ENCODE peak calls at places on chromosomes 4 and X, in eight cellular contexts. One of them, this sample, is unnamed.
A peak's percentile ranks its signal among the peaks of the same experiment; 100 is the strongest.

GRCh38 chrX:71492086-71493065 is 40.5 kb upstream of the OGT start:
- DNase-seq in activated T-cell treated with anti-CD3 and anti-CD28 coated beads for 1 hour: peak; percentile 8
- DNase-seq in MM.1S: peak; percentile 30
- DNase-seq in HS-5: no peak
- DNase-seq in stimulated activated CD4-positive, alpha-beta T cell treated with anti-CD3 and anti-CD28 coated beads, Interleukin-15, amount 100 ng/mL, for 24 hours: peak; percentile 66
- DNase-seq in activated naive CD8-positive, alpha-beta T cell treated with anti-CD3 and anti-CD28 coated beads for 36 hours: peak; percentile 57
- DNase-seq in HEK293T: no peak
- DNase-seq in fibroblast of lung: peak; percentile 51
- DNase-seq in this sample: peak; percentile 61

GRCh38 chr4:173170210-173170778 is 1.7 kb downstream of the GALNT7 start:
- DNase-seq in activated T-cell treated with anti-CD3 and anti-CD28 coated beads for 1 hour: no peak
- DNase-seq in MM.1S: no peak
- DNase-seq in HS-5: no peak
- DNase-seq in stimulated activated CD4-positive, alpha-beta T cell treated with anti-CD3 and anti-CD28 coated beads, Interleukin-15, amount 100 ng/mL, for 24 hours: no peak
- DNase-seq in activated naive CD8-positive, alpha-beta T cell treated with anti-CD3 and anti-CD28 coated beads for 36 hours: no peak
- DNase-seq in HEK293T: no peak
- DNase-seq in fibroblast of lung: peak; percentile 26
- DNase-seq in this sample: no peak

GRCh38 chr4:8558080-8558960 is 21.9 kb upstream of the GPR78 start:
- DNase-seq in activated T-cell treated with anti-CD3 and anti-CD28 coated beads for 1 hour: no peak
- DNase-seq in MM.1S: no peak
- DNase-seq in HS-5: no peak
- DNase-seq in stimulated activated CD4-positive, alpha-beta T cell treated with anti-CD3 and anti-CD28 coated beads, Interleukin-15, amount 100 ng/mL, for 24 hours: no peak
- DNase-seq in activated naive CD8-positive, alpha-beta T cell treated with anti-CD3 and anti-CD28 coated beads for 36 hours: no peak
- DNase-seq in HEK293T: no peak
- DNase-seq in fibroblast of lung: peak; percentile 64
- DNase-seq in this sample: no peak

GRCh38 chrX:23885803-23886202 is 21.9 kb downstream of the APOO start:
- DNase-seq in activated T-cell treated with anti-CD3 and anti-CD28 coated beads for 1 hour: no peak
- DNase-seq in MM.1S: no peak
- DNase-seq in HS-5: no peak
- DNase-seq in stimulated activated CD4-positive, alpha-beta T cell treated with anti-CD3 and anti-CD28 coated beads, Interleukin-15, amount 100 ng/mL, for 24 hours: no peak
- DNase-seq in activated naive CD8-positive, alpha-beta T cell treated with anti-CD3 and anti-CD28 coated beads for 36 hours: no peak
- DNase-seq in HEK293T: no peak
- DNase-seq in fibroblast of lung: no peak
- DNase-seq in this sample: no peak

GRCh38 chr4:47704693-47705325 is 133.1 kb downstream of the CORIN start:
- DNase-seq in activated T-cell treated with anti-CD3 and anti-CD28 coated beads for 1 hour: no peak
- DNase-seq in MM.1S: peak; percentile 38
- DNase-seq in HS-5: no peak
- DNase-seq in stimulated activated CD4-positive, alpha-beta T cell treated with anti-CD3 and anti-CD28 coated beads, Interleukin-15, amount 100 ng/mL, for 24 hours: peak; percentile 22
- DNase-seq in activated naive CD8-positive, alpha-beta T cell treated with anti-CD3 and anti-CD28 coated beads for 36 hours: peak; percentile 12
- DNase-seq in HEK293T: peak; percentile 28
- DNase-seq in fibroblast of lung: peak; percentile 3
- DNase-seq in this sample: no peak

GRCh38 chrX:72158773-72159172 is 22.8 kb upstream of the PIN4 start:
- DNase-seq in activated T-cell treated with anti-CD3 and anti-CD28 coated beads for 1 hour: no peak
- DNase-seq in MM.1S: no peak
- DNase-seq in HS-5: no peak
- DNase-seq in stimulated activated CD4-positive, alpha-beta T cell treated with anti-CD3 and anti-CD28 coated beads, Interleukin-15, amount 100 ng/mL, for 24 hours: no peak
- DNase-seq in activated naive CD8-positive, alpha-beta T cell treated with anti-CD3 and anti-CD28 coated beads for 36 hours: no peak
- DNase-seq in HEK293T: no peak
- DNase-seq in fibroblast of lung: no peak
- DNase-seq in this sample: no peak

GRCh38 chr4:181832305-181832704 is 410.9 kb upstream of the TENM3 start:
- DNase-seq in activated T-cell treated with anti-CD3 and anti-CD28 coated beads for 1 hour: no peak
- DNase-seq in MM.1S: no peak
- DNase-seq in HS-5: no peak
- DNase-seq in stimulated activated CD4-positive, alpha-beta T cell treated with anti-CD3 and anti-CD28 coated beads, Interleukin-15, amount 100 ng/mL, for 24 hours: no peak
- DNase-seq in activated naive CD8-positive, alpha-beta T cell treated with anti-CD3 and anti-CD28 coated beads for 36 hours: no peak
- DNase-seq in HEK293T: no peak
- DNase-seq in fibroblast of lung: no peak
- DNase-seq in this sample: no peak

GRCh38 chr4:11037637-11038036 is 353.1 kb upstream of the CLNK start:
- DNase-seq in activated T-cell treated with anti-CD3 and anti-CD28 coated beads for 1 hour: no peak
- DNase-seq in MM.1S: no peak
- DNase-seq in HS-5: no peak
- DNase-seq in stimulated activated CD4-positive, alpha-beta T cell treated with anti-CD3 and anti-CD28 coated beads, Interleukin-15, amount 100 ng/mL, for 24 hours: no peak
- DNase-seq in activated naive CD8-positive, alpha-beta T cell treated with anti-CD3 and anti-CD28 coated beads for 36 hours: no peak
- DNase-seq in HEK293T: no peak
- DNase-seq in fibroblast of lung: no peak
- DNase-seq in this sample: no peak

GRCh38 chr4:71221510-71222466 is 117.0 kb upstream of the SLC4A4 start:
- DNase-seq in activated T-cell treated with anti-CD3 and anti-CD28 coated beads for 1 hour: no peak
- DNase-seq in MM.1S: no peak
- DNase-seq in HS-5: no peak
- DNase-seq in stimulated activated CD4-positive, alpha-beta T cell treated with anti-CD3 and anti-CD28 coated beads, Interleukin-15, amount 100 ng/mL, for 24 hours: no peak
- DNase-seq in activated naive CD8-positive, alpha-beta T cell treated with anti-CD3 and anti-CD28 coated beads for 36 hours: no peak
- DNase-seq in HEK293T: no peak
- DNase-seq in fibroblast of lung: no peak
- DNase-seq in this sample: no peak

GRCh38 chrX:154399527-154400368 is 1.6 kb downstream of the RPL10 start:
- DNase-seq in activated T-cell treated with anti-CD3 and anti-CD28 coated beads for 1 hour: no peak
- DNase-seq in MM.1S: no peak
- DNase-seq in HS-5: no peak
- DNase-seq in stimulated activated CD4-positive, alpha-beta T cell treated with anti-CD3 and anti-CD28 coated beads, Interleukin-15, amount 100 ng/mL, for 24 hours: peak; percentile 48
- DNase-seq in activated naive CD8-positive, alpha-beta T cell treated with anti-CD3 and anti-CD28 coated beads for 36 hours: no peak
- DNase-seq in HEK293T: no peak
- DNase-seq in fibroblast of lung: no peak
- DNase-seq in this sample: no peak

GRCh38 chrX:40149286-40150175 is 51.8 kb upstream of the BCOR start:
- DNase-seq in activated T-cell treated with anti-CD3 and anti-CD28 coated beads for 1 hour: no peak
- DNase-seq in MM.1S: no peak
- DNase-seq in HS-5: no peak
- DNase-seq in stimulated activated CD4-positive, alpha-beta T cell treated with anti-CD3 and anti-CD28 coated beads, Interleukin-15, amount 100 ng/mL, for 24 hours: no peak
- DNase-seq in activated naive CD8-positive, alpha-beta T cell treated with anti-CD3 and anti-CD28 coated beads for 36 hours: no peak
- DNase-seq in HEK293T: no peak
- DNase-seq in fibroblast of lung: no peak
- DNase-seq in this sample: no peak

GRCh38 chr4:55524844-55525571 is 21.7 kb downstream of the CLOCK start:
- DNase-seq in activated T-cell treated with anti-CD3 and anti-CD28 coated beads for 1 hour: no peak
- DNase-seq in MM.1S: no peak
- DNase-seq in HS-5: peak; percentile 24
- DNase-seq in stimulated activated CD4-positive, alpha-beta T cell treated with anti-CD3 and anti-CD28 coated beads, Interleukin-15, amount 100 ng/mL, for 24 hours: no peak
- DNase-seq in activated naive CD8-positive, alpha-beta T cell treated with anti-CD3 and anti-CD28 coated beads for 36 hours: no peak
- DNase-seq in HEK293T: no peak
- DNase-seq in fibroblast of lung: peak; percentile 29
- DNase-seq in this sample: no peak

GRCh38 chrX:131854586-131854985 is 168.5 kb upstream of the STK26 start:
- DNase-seq in activated T-cell treated with anti-CD3 and anti-CD28 coated beads for 1 hour: no peak
- DNase-seq in MM.1S: no peak
- DNase-seq in HS-5: no peak
- DNase-seq in stimulated activated CD4-positive, alpha-beta T cell treated with anti-CD3 and anti-CD28 coated beads, Interleukin-15, amount 100 ng/mL, for 24 hours: no peak
- DNase-seq in activated naive CD8-positive, alpha-beta T cell treated with anti-CD3 and anti-CD28 coated beads for 36 hours: no peak
- DNase-seq in HEK293T: no peak
- DNase-seq in fibroblast of lung: no peak
- DNase-seq in this sample: no peak

GRCh38 chrX:150569155-150569477 is 695 bp downstream of the MTM1 start:
- DNase-seq in activated T-cell treated with anti-CD3 and anti-CD28 coated beads for 1 hour: no peak
- DNase-seq in MM.1S: peak; percentile 55
- DNase-seq in HS-5: no peak
- DNase-seq in stimulated activated CD4-positive, alpha-beta T cell treated with anti-CD3 and anti-CD28 coated beads, Interleukin-15, amount 100 ng/mL, for 24 hours: peak; percentile 49
- DNase-seq in activated naive CD8-positive, alpha-beta T cell treated with anti-CD3 and anti-CD28 coated beads for 36 hours: peak; percentile 33
- DNase-seq in HEK293T: no peak
- DNase-seq in fibroblast of lung: no peak
- DNase-seq in this sample: peak; percentile 33

GRCh38 chr4:108036252-108036651 is 46.6 kb downstream of the HADH start:
- DNase-seq in activated T-cell treated with anti-CD3 and anti-CD28 coated beads for 1 hour: peak; percentile 41
- DNase-seq in MM.1S: peak; percentile 98
- DNase-seq in HS-5: no peak
- DNase-seq in stimulated activated CD4-positive, alpha-beta T cell treated with anti-CD3 and anti-CD28 coated beads, Interleukin-15, amount 100 ng/mL, for 24 hours: peak; percentile 73
- DNase-seq in activated naive CD8-positive, alpha-beta T cell treated with anti-CD3 and anti-CD28 coated beads for 36 hours: peak; percentile 77
- DNase-seq in HEK293T: no peak
- DNase-seq in fibroblast of lung: no peak
- DNase-seq in this sample: peak; percentile 66

GRCh38 chr4:95517799-95518198 is 31.0 kb downstream of the UNC5C start:
- DNase-seq in activated T-cell treated with anti-CD3 and anti-CD28 coated beads for 1 hour: no peak
- DNase-seq in MM.1S: no peak
- DNase-seq in HS-5: no peak
- DNase-seq in stimulated activated CD4-positive, alpha-beta T cell treated with anti-CD3 and anti-CD28 coated beads, Interleukin-15, amount 100 ng/mL, for 24 hours: no peak
- DNase-seq in activated naive CD8-positive, alpha-beta T cell treated with anti-CD3 and anti-CD28 coated beads for 36 hours: no peak
- DNase-seq in HEK293T: no peak
- DNase-seq in fibroblast of lung: no peak
- DNase-seq in this sample: no peak

GRCh38 chrX:3548743-3549441 is 164.6 kb downstream of the PRKX start:
- DNase-seq in activated T-cell treated with anti-CD3 and anti-CD28 coated beads for 1 hour: no peak
- DNase-seq in MM.1S: no peak
- DNase-seq in HS-5: peak; percentile 20
- DNase-seq in stimulated activated CD4-positive, alpha-beta T cell treated with anti-CD3 and anti-CD28 coated beads, Interleukin-15, amount 100 ng/mL, for 24 hours: no peak
- DNase-seq in activated naive CD8-positive, alpha-beta T cell treated with anti-CD3 and anti-CD28 coated beads for 36 hours: no peak
- DNase-seq in HEK293T: peak; percentile 26
- DNase-seq in fibroblast of lung: peak; percentile 68
- DNase-seq in this sample: no peak

GRCh38 chr4:65635051-65635821 is 35.1 kb downstream of the EPHA5 start:
- DNase-seq in activated T-cell treated with anti-CD3 and anti-CD28 coated beads for 1 hour: no peak
- DNase-seq in MM.1S: no peak
- DNase-seq in HS-5: no peak
- DNase-seq in stimulated activated CD4-positive, alpha-beta T cell treated with anti-CD3 and anti-CD28 coated beads, Interleukin-15, amount 100 ng/mL, for 24 hours: no peak
- DNase-seq in activated naive CD8-positive, alpha-beta T cell treated with anti-CD3 and anti-CD28 coated beads for 36 hours: no peak
- DNase-seq in HEK293T: no peak
- DNase-seq in fibroblast of lung: peak; percentile 16
- DNase-seq in this sample: no peak

GRCh38 chrX:12758291-12758690 is 32.9 kb upstream of the PRPS2 start:
- DNase-seq in activated T-cell treated with anti-CD3 and anti-CD28 coated beads for 1 hour: no peak
- DNase-seq in MM.1S: peak; percentile 25
- DNase-seq in HS-5: no peak
- DNase-seq in stimulated activated CD4-positive, alpha-beta T cell treated with anti-CD3 and anti-CD28 coated beads, Interleukin-15, amount 100 ng/mL, for 24 hours: no peak
- DNase-seq in activated naive CD8-positive, alpha-beta T cell treated with anti-CD3 and anti-CD28 coated beads for 36 hours: no peak
- DNase-seq in HEK293T: no peak
- DNase-seq in fibroblast of lung: no peak
- DNase-seq in this sample: no peak

GRCh38 chr4:150217192-150217591 is 138.9 kb downstream of the DCLK2 start:
- DNase-seq in activated T-cell treated with anti-CD3 and anti-CD28 coated beads for 1 hour: no peak
- DNase-seq in MM.1S: no peak
- DNase-seq in HS-5: no peak
- DNase-seq in stimulated activated CD4-positive, alpha-beta T cell treated with anti-CD3 and anti-CD28 coated beads, Interleukin-15, amount 100 ng/mL, for 24 hours: no peak
- DNase-seq in activated naive CD8-positive, alpha-beta T cell treated with anti-CD3 and anti-CD28 coated beads for 36 hours: no peak
- DNase-seq in HEK293T: no peak
- DNase-seq in fibroblast of lung: peak; percentile 89
- DNase-seq in this sample: no peak

GRCh38 chrX:17453791-17454190 is 78.8 kb downstream of the NHS start:
- DNase-seq in activated T-cell treated with anti-CD3 and anti-CD28 coated beads for 1 hour: no peak
- DNase-seq in MM.1S: no peak
- DNase-seq in HS-5: no peak
- DNase-seq in stimulated activated CD4-positive, alpha-beta T cell treated with anti-CD3 and anti-CD28 coated beads, Interleukin-15, amount 100 ng/mL, for 24 hours: no peak
- DNase-seq in activated naive CD8-positive, alpha-beta T cell treated with anti-CD3 and anti-CD28 coated beads for 36 hours: no peak
- DNase-seq in HEK293T: no peak
- DNase-seq in fibroblast of lung: no peak
- DNase-seq in this sample: no peak

GRCh38 chrX:20265726-20266681 is 705 bp downstream of the RPS6KA3 start:
- DNase-seq in activated T-cell treated with anti-CD3 and anti-CD28 coated beads for 1 hour: no peak
- DNase-seq in MM.1S: peak; percentile 13
- DNase-seq in HS-5: no peak
- DNase-seq in stimulated activated CD4-positive, alpha-beta T cell treated with anti-CD3 and anti-CD28 coated beads, Interleukin-15, amount 100 ng/mL, for 24 hours: peak; percentile 34
- DNase-seq in activated naive CD8-positive, alpha-beta T cell treated with anti-CD3 and anti-CD28 coated beads for 36 hours: peak; percentile 26
- DNase-seq in HEK293T: peak; percentile 22
- DNase-seq in fibroblast of lung: peak; percentile 17
- DNase-seq in this sample: peak; percentile 37

GRCh38 chr4:187179086-187180070 is 455.7 kb upstream of the FAT1 start:
- DNase-seq in activated T-cell treated with anti-CD3 and anti-CD28 coated beads for 1 hour: no peak
- DNase-seq in MM.1S: no peak
- DNase-seq in HS-5: no peak
- DNase-seq in stimulated activated CD4-positive, alpha-beta T cell treated with anti-CD3 and anti-CD28 coated beads, Interleukin-15, amount 100 ng/mL, for 24 hours: no peak
- DNase-seq in activated naive CD8-positive, alpha-beta T cell treated with anti-CD3 and anti-CD28 coated beads for 36 hours: no peak
- DNase-seq in HEK293T: no peak
- DNase-seq in fibroblast of lung: no peak
- DNase-seq in this sample: no peak

GRCh38 chrX:10756365-10756915 is 136.1 kb upstream of the MID1 start:
- DNase-seq in activated T-cell treated with anti-CD3 and anti-CD28 coated beads for 1 hour: no peak
- DNase-seq in MM.1S: no peak
- DNase-seq in HS-5: peak; percentile 55
- DNase-seq in stimulated activated CD4-positive, alpha-beta T cell treated with anti-CD3 and anti-CD28 coated beads, Interleukin-15, amount 100 ng/mL, for 24 hours: no peak
- DNase-seq in activated naive CD8-positive, alpha-beta T cell treated with anti-CD3 and anti-CD28 coated beads for 36 hours: no peak
- DNase-seq in HEK293T: peak; percentile 18
- DNase-seq in fibroblast of lung: peak; percentile 96
- DNase-seq in this sample: no peak

GRCh38 chr4:3257691-3258482 is 8.9 kb downstream of the MSANTD1 start:
- DNase-seq in activated T-cell treated with anti-CD3 and anti-CD28 coated beads for 1 hour: no peak
- DNase-seq in MM.1S: no peak
- DNase-seq in HS-5: peak; percentile 15
- DNase-seq in stimulated activated CD4-positive, alpha-beta T cell treated with anti-CD3 and anti-CD28 coated beads, Interleukin-15, amount 100 ng/mL, for 24 hours: no peak
- DNase-seq in activated naive CD8-positive, alpha-beta T cell treated with anti-CD3 and anti-CD28 coated beads for 36 hours: no peak
- DNase-seq in HEK293T: no peak
- DNase-seq in fibroblast of lung: peak; percentile 81
- DNase-seq in this sample: no peak

GRCh38 chr4:112714922-112715901 is 78.3 kb downstream of the LARP7 start:
- DNase-seq in activated T-cell treated with anti-CD3 and anti-CD28 coated beads for 1 hour: no peak
- DNase-seq in MM.1S: no peak
- DNase-seq in HS-5: no peak
- DNase-seq in stimulated activated CD4-positive, alpha-beta T cell treated with anti-CD3 and anti-CD28 coated beads, Interleukin-15, amount 100 ng/mL, for 24 hours: no peak
- DNase-seq in activated naive CD8-positive, alpha-beta T cell treated with anti-CD3 and anti-CD28 coated beads for 36 hours: no peak
- DNase-seq in HEK293T: no peak
- DNase-seq in fibroblast of lung: no peak
- DNase-seq in this sample: no peak

GRCh38 chrX:48854898-48855297 is 19.5 kb upstream of the PCSK1N start:
- DNase-seq in activated T-cell treated with anti-CD3 and anti-CD28 coated beads for 1 hour: no peak
- DNase-seq in MM.1S: no peak
- DNase-seq in HS-5: no peak
- DNase-seq in stimulated activated CD4-positive, alpha-beta T cell treated with anti-CD3 and anti-CD28 coated beads, Interleukin-15, amount 100 ng/mL, for 24 hours: no peak
- DNase-seq in activated naive CD8-positive, alpha-beta T cell treated with anti-CD3 and anti-CD28 coated beads for 36 hours: no peak
- DNase-seq in HEK293T: no peak
- DNase-seq in fibroblast of lung: peak; percentile 1
- DNase-seq in this sample: no peak

GRCh38 chrX:40262641-40263560 is 165.1 kb upstream of the BCOR start:
- DNase-seq in activated T-cell treated with anti-CD3 and anti-CD28 coated beads for 1 hour: no peak
- DNase-seq in MM.1S: no peak
- DNase-seq in HS-5: peak; percentile 54
- DNase-seq in stimulated activated CD4-positive, alpha-beta T cell treated with anti-CD3 and anti-CD28 coated beads, Interleukin-15, amount 100 ng/mL, for 24 hours: no peak
- DNase-seq in activated naive CD8-positive, alpha-beta T cell treated with anti-CD3 and anti-CD28 coated beads for 36 hours: no peak
- DNase-seq in HEK293T: no peak
- DNase-seq in fibroblast of lung: peak; percentile 62
- DNase-seq in this sample: no peak

GRCh38 chrX:150582338-150582948 is 14.0 kb downstream of the MTM1 start:
- DNase-seq in activated T-cell treated with anti-CD3 and anti-CD28 coated beads for 1 hour: no peak
- DNase-seq in MM.1S: no peak
- DNase-seq in HS-5: no peak
- DNase-seq in stimulated activated CD4-positive, alpha-beta T cell treated with anti-CD3 and anti-CD28 coated beads, Interleukin-15, amount 100 ng/mL, for 24 hours: no peak
- DNase-seq in activated naive CD8-positive, alpha-beta T cell treated with anti-CD3 and anti-CD28 coated beads for 36 hours: no peak
- DNase-seq in HEK293T: no peak
- DNase-seq in fibroblast of lung: no peak
- DNase-seq in this sample: no peak

GRCh38 chrX:120672389-120672788 is 42.5 kb upstream of the C1GALT1C1 start:
- DNase-seq in activated T-cell treated with anti-CD3 and anti-CD28 coated beads for 1 hour: no peak
- DNase-seq in MM.1S: no peak
- DNase-seq in HS-5: peak; percentile 20
- DNase-seq in stimulated activated CD4-positive, alpha-beta T cell treated with anti-CD3 and anti-CD28 coated beads, Interleukin-15, amount 100 ng/mL, for 24 hours: no peak
- DNase-seq in activated naive CD8-positive, alpha-beta T cell treated with anti-CD3 and anti-CD28 coated beads for 36 hours: no peak
- DNase-seq in HEK293T: no peak
- DNase-seq in fibroblast of lung: peak; percentile 84
- DNase-seq in this sample: no peak